ENCODE peak calls at places on chromosomes 1 and 21, in nine cellular contexts. One of them, this sample, is unnamed.

GRCh38 chr1:39992229-39992628 is 37.3 kb downstream of the MFSD2A start:
- DNase-seq in adrenal gland: no peak
- DNase-seq in right atrium auricular region: no peak
- DNase-seq in OCI-LY7: no peak
- DNase-seq in heart left ventricle: no peak
- DNase-seq in GM23338: no peak
- DNase-seq in stomach: no peak
- DNase-seq in fibroblast of lung: peak
- DNase-seq in osteoblast: peak
- DNase-seq in this sample: no peak

GRCh38 chr1:75791022-75791421 is 5.0 kb downstream of the RABGGTB start:
- DNase-seq in adrenal gland: no peak
- DNase-seq in right atrium auricular region: no peak
- DNase-seq in OCI-LY7: no peak
- DNase-seq in heart left ventricle: no peak
- DNase-seq in GM23338: no peak
- DNase-seq in stomach: no peak
- DNase-seq in fibroblast of lung: peak
- DNase-seq in osteoblast: peak
- DNase-seq in this sample: no peak

GRCh38 chr1:155183775-155184221 is 10.1 kb downstream of the TRIM46 start:
- DNase-seq in adrenal gland: no peak
- DNase-seq in right atrium auricular region: no peak
- DNase-seq in OCI-LY7: no peak
- DNase-seq in heart left ventricle: peak
- DNase-seq in GM23338: no peak
- DNase-seq in stomach: no peak
- DNase-seq in fibroblast of lung: no peak
- DNase-seq in osteoblast: peak
- DNase-seq in this sample: no peak

GRCh38 chr1:42333662-42334239 is 1.3 kb downstream of the FOXJ3 start:
- DNase-seq in adrenal gland: no peak
- DNase-seq in right atrium auricular region: no peak
- DNase-seq in OCI-LY7: peak
- DNase-seq in heart left ventricle: no peak
- DNase-seq in GM23338: no peak
- DNase-seq in stomach: no peak
- DNase-seq in fibroblast of lung: no peak
- DNase-seq in osteoblast: peak
- DNase-seq in this sample: no peak

GRCh38 chr1:210800756-210801155 is 333.2 kb downstream of the KCNH1 start:
- DNase-seq in adrenal gland: no peak
- DNase-seq in right atrium auricular region: no peak
- DNase-seq in OCI-LY7: no peak
- DNase-seq in heart left ventricle: no peak
- DNase-seq in GM23338: no peak
- DNase-seq in stomach: no peak
- DNase-seq in fibroblast of lung: peak
- DNase-seq in osteoblast: no peak
- DNase-seq in this sample: no peak

GRCh38 chr21:45934071-45934470 is 47.5 kb upstream of the COL6A1 start:
- DNase-seq in adrenal gland: no peak
- DNase-seq in right atrium auricular region: no peak
- DNase-seq in OCI-LY7: no peak
- DNase-seq in heart left ventricle: no peak
- DNase-seq in GM23338: no peak
- DNase-seq in stomach: no peak
- DNase-seq in fibroblast of lung: no peak
- DNase-seq in osteoblast: peak
- DNase-seq in this sample: no peak

GRCh38 chr1:17791055-17791390 is 35.9 kb downstream of the ACTL8 start:
- DNase-seq in adrenal gland: no peak
- DNase-seq in right atrium auricular region: no peak
- DNase-seq in OCI-LY7: no peak
- DNase-seq in heart left ventricle: no peak
- DNase-seq in GM23338: no peak
- DNase-seq in stomach: no peak
- DNase-seq in fibroblast of lung: no peak
- DNase-seq in osteoblast: no peak
- DNase-seq in this sample: no peak

GRCh38 chr1:90391116-90391515 is 326.0 kb downstream of the BARHL2 start:
- DNase-seq in adrenal gland: no peak
- DNase-seq in right atrium auricular region: no peak
- DNase-seq in OCI-LY7: no peak
- DNase-seq in heart left ventricle: no peak
- DNase-seq in GM23338: no peak
- DNase-seq in stomach: no peak
- DNase-seq in fibroblast of lung: peak
- DNase-seq in osteoblast: no peak
- DNase-seq in this sample: no peak

GRCh38 chr1:7290971-7291970 is 479.8 kb upstream of the VAMP3 start:
- DNase-seq in adrenal gland: no peak
- DNase-seq in right atrium auricular region: no peak
- DNase-seq in OCI-LY7: no peak
- DNase-seq in heart left ventricle: peak
- DNase-seq in GM23338: no peak
- DNase-seq in stomach: no peak
- DNase-seq in fibroblast of lung: peak
- DNase-seq in osteoblast: peak
- DNase-seq in this sample: no peak
- H3K27ac ChIP-seq in adrenal gland: no peak
- H3K27ac ChIP-seq in right atrium auricular region: peak
- H3K27ac ChIP-seq in OCI-LY7: no peak
- H3K27ac ChIP-seq in heart left ventricle: peak
- H3K27ac ChIP-seq in GM23338: no peak
- H3K27ac ChIP-seq in stomach: peak
- H3K27ac ChIP-seq in fibroblast of lung: peak
- H3K27ac ChIP-seq in osteoblast: peak
- H3K27ac ChIP-seq in this sample: peak

GRCh38 chr1:185559684-185560310 is 174.4 kb upstream of the HMCN1 start:
- DNase-seq in adrenal gland: peak
- DNase-seq in right atrium auricular region: peak
- DNase-seq in OCI-LY7: peak
- DNase-seq in heart left ventricle: peak
- DNase-seq in GM23338: peak
- DNase-seq in stomach: peak
- DNase-seq in fibroblast of lung: peak
- DNase-seq in osteoblast: peak
- DNase-seq in this sample: no peak
- TF ChIP-seq CTCF in adrenal gland: peak
- TF ChIP-seq CTCF in right atrium auricular region: peak
- TF ChIP-seq CTCF in OCI-LY7: peak
- TF ChIP-seq CTCF in heart left ventricle: peak
- TF ChIP-seq CTCF in GM23338: peak
- TF ChIP-seq CTCF in stomach: no peak
- TF ChIP-seq CTCF in fibroblast of lung: peak
- TF ChIP-seq CTCF in osteoblast: peak
- TF ChIP-seq CTCF in this sample: peak

GRCh38 chr1:206471415-206471801 is 1.1 kb downstream of the IKBKE start:
- DNase-seq in adrenal gland: no peak
- DNase-seq in right atrium auricular region: no peak
- DNase-seq in OCI-LY7: peak
- DNase-seq in heart left ventricle: no peak
- DNase-seq in GM23338: no peak
- DNase-seq in stomach: no peak
- DNase-seq in fibroblast of lung: no peak
- DNase-seq in osteoblast: peak
- DNase-seq in this sample: no peak
- H3K4me3 ChIP-seq in adrenal gland: no peak
- H3K4me3 ChIP-seq in right atrium auricular region: no peak
- H3K4me3 ChIP-seq in OCI-LY7: peak
- H3K4me3 ChIP-seq in heart left ventricle: peak
- H3K4me3 ChIP-seq in GM23338: peak
- H3K4me3 ChIP-seq in stomach: peak
- H3K4me3 ChIP-seq in fibroblast of lung: no peak
- H3K4me3 ChIP-seq in osteoblast: peak
- H3K4me3 ChIP-seq in this sample: peak

GRCh38 chr1:167757433-167758309 is 35.9 kb downstream of the MPZL1 start:
- DNase-seq in adrenal gland: no peak
- DNase-seq in right atrium auricular region: no peak
- DNase-seq in OCI-LY7: no peak
- DNase-seq in heart left ventricle: no peak
- DNase-seq in GM23338: no peak
- DNase-seq in stomach: no peak
- DNase-seq in fibroblast of lung: no peak
- DNase-seq in osteoblast: no peak
- DNase-seq in this sample: no peak
- H3K27ac ChIP-seq in adrenal gland: no peak
- H3K27ac ChIP-seq in right atrium auricular region: peak
- H3K27ac ChIP-seq in OCI-LY7: no peak
- H3K27ac ChIP-seq in heart left ventricle: no peak
- H3K27ac ChIP-seq in GM23338: no peak
- H3K27ac ChIP-seq in stomach: peak
- H3K27ac ChIP-seq in fibroblast of lung: no peak
- H3K27ac ChIP-seq in osteoblast: no peak
- H3K27ac ChIP-seq in this sample: no peak

DNA sequence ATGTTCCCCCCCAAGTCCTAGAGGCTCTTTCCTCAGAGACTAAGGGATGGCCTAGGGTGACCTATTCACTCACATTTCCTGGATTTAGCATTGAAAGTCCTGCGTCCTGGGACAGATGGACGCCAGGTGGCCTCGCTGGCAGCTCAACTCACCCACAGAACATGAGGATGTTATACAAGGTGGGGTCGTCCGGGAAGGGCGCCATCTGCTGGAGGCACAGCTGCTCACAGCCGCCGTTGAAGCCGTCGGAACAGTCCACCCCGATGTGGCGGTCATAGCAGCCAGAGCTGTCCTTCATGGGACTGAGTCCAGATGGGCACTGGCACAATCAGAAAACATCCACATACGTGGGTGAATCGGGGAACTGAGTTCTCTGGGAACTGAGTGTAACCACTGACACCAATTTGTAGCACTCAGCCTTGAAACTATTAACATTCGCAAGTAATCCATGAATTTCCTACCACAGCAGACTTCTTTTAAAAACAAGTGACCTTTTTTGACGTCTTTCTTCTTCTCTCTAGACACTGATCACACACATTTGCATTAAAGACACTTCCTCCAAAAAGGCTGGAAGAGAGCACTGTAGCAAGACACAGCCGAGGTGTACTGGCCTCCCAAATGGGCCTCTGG is 215.4 kb downstream of the ASTN1 start:
- DNase-seq in adrenal gland: peak
- DNase-seq in right atrium auricular region: no peak
- DNase-seq in OCI-LY7: peak
- DNase-seq in heart left ventricle: peak
- DNase-seq in GM23338: peak
- DNase-seq in stomach: peak
- DNase-seq in fibroblast of lung: peak
- DNase-seq in osteoblast: no peak
- DNase-seq in this sample: no peak
- TF ChIP-seq CTCF in adrenal gland: peak
- TF ChIP-seq CTCF in right atrium auricular region: peak
- TF ChIP-seq CTCF in OCI-LY7: peak
- TF ChIP-seq CTCF in heart left ventricle: peak
- TF ChIP-seq CTCF in GM23338: peak
- TF ChIP-seq CTCF in stomach: no peak
- TF ChIP-seq CTCF in fibroblast of lung: peak
- TF ChIP-seq CTCF in osteoblast: peak
- TF ChIP-seq CTCF in this sample: peak

GRCh38 chr1:2528611-2528965 is 1.5 kb downstream of the HES5 start:
- DNase-seq in adrenal gland: no peak
- DNase-seq in right atrium auricular region: no peak
- DNase-seq in OCI-LY7: no peak
- DNase-seq in heart left ventricle: no peak
- DNase-seq in GM23338: no peak
- DNase-seq in stomach: no peak
- DNase-seq in fibroblast of lung: no peak
- DNase-seq in osteoblast: no peak
- DNase-seq in this sample: no peak
- H3K4me3 ChIP-seq in adrenal gland: no peak
- H3K4me3 ChIP-seq in right atrium auricular region: no peak
- H3K4me3 ChIP-seq in OCI-LY7: no peak
- H3K4me3 ChIP-seq in heart left ventricle: peak
- H3K4me3 ChIP-seq in GM23338: peak
- H3K4me3 ChIP-seq in stomach: peak
- H3K4me3 ChIP-seq in fibroblast of lung: no peak
- H3K4me3 ChIP-seq in osteoblast: no peak
- H3K4me3 ChIP-seq in this sample: no peak